ENCODE peak calls at places on chromosomes 12 and 14, in six cellular contexts. M is uterus; Y is activated naive CD4-positive, alpha-beta T cell; A is left ventricle myocardium inferior; B is CD4-positive, alpha-beta T cell; R is NCI-H1092. G is an unnamed sample.

GRCh38 chr14:29475641-29476040 is 452.0 kb downstream of the PRKD1 start:
- DNase-seq in Y (no peak), A (no peak), B (no peak), M (no peak), R (no peak), G (no peak)

GRCh38 chr14:71141701-71142374 is 234.6 kb downstream of the PCNX1 start:
- DNase-seq in R (no peak), A (no peak), B (no peak), M (no peak), Y (no peak), G (no peak)

GRCh38 chr14:105414456-105415371 is 4.9 kb upstream of the MTA1 start:
- DNase-seq in M (peak), Y (peak), R (peak), A (peak), B (peak), G (peak)

GRCh38 chr14:56339855-56340701 is 221.9 kb downstream of the PELI2 start:
- DNase-seq in M (peak), Y (no peak), R (peak), A (peak), B (peak), G (peak)

GRCh38 chr12:34287986-34288962 is 266.0 kb downstream of the ALG10 start:
- DNase-seq in A (peak), Y (no peak), R (no peak), M (no peak), B (peak), G (no peak)

GRCh38 chr12:74401966-74402365 is 135.7 kb upstream of the ATXN7L3B start:
- DNase-seq in M (no peak), Y (no peak), A (no peak), B (no peak), R (no peak), G (no peak)

GRCh38 chr14:85281921-85282320 is 248.0 kb upstream of the FLRT2 start:
- DNase-seq in M (no peak), Y (no peak), B (no peak), A (no peak), R (no peak), G (no peak)

GRCh38 chr14:24392327-24393098 is 6.3 kb upstream of the NYNRIN start:
- DNase-seq in R (no peak), Y (no peak), B (no peak), A (no peak), M (no peak), G (no peak)

GRCh38 chr12:112577473-112578334 is 159.0 kb downstream of the PTPN11 start:
- DNase-seq in M (no peak), Y (no peak), R (no peak), B (no peak), A (no peak), G (no peak)

GRCh38 chr12:131882804-131883520 is 11.5 kb upstream of the ULK1 start:
- DNase-seq in B (no peak), A (no peak), Y (no peak), R (no peak), M (no peak), G (no peak)

GRCh38 chr12:105931762-105932587 is 206.8 kb downstream of the NUAK1 start:
- DNase-seq in R (no peak), A (no peak), B (no peak), Y (no peak), M (no peak), G (no peak)

GRCh38 chr12:30438526-30439120 is 257.0 kb downstream of the IPO8 start:
- DNase-seq in R (no peak), M (no peak), A (no peak), Y (no peak), B (no peak), G (no peak)

GRCh38 chr12:58925111-58925732 is 4.9 kb upstream of the LRIG3 start:
- DNase-seq in B (no peak), R (no peak), A (no peak), M (no peak), Y (no peak), G (no peak)

GRCh38 chr14:32331227-32331597 is 2.1 kb downstream of the AKAP6 start:
- DNase-seq in B (no peak), A (no peak), M (no peak), R (no peak), Y (no peak), G (no peak)

GRCh38 chr14:75645051-75645450 is 15.6 kb downstream of the ERG28 start:
- DNase-seq in M (no peak), A (no peak), B (no peak), Y (no peak), R (no peak), G (no peak)

GRCh38 chr14:20998674-20999366 is at the start of gene SLC39A2:
- DNase-seq in R (no peak), Y (no peak), B (no peak), M (no peak), A (peak), G (peak)

GRCh38 chr12:114938487-114939210 is 254.7 kb upstream of the TBX3 start:
- DNase-seq in B (no peak), A (no peak), R (no peak), Y (no peak), M (no peak), G (no peak)

GRCh38 chr12:115109863-115110262 is 425.9 kb upstream of the TBX3 start:
- DNase-seq in R (no peak), M (no peak), A (no peak), Y (no peak), B (no peak), G (no peak)

GRCh38 chr14:69135133-69135532 is 17.8 kb downstream of the DCAF5 start:
- DNase-seq in M (no peak), A (no peak), R (no peak), Y (no peak), B (no peak), G (no peak)

GRCh38 chr14:31969371-31969770 is 107.7 kb upstream of the ARHGAP5 start:
- DNase-seq in Y (no peak), M (no peak), R (no peak), B (no peak), A (no peak), G (no peak)

GRCh38 chr12:123732251-123732650 is 20.1 kb downstream of the ATP6V0A2 start:
- DNase-seq in A (no peak), B (no peak), M (no peak), Y (no peak), R (no peak), G (no peak)

GRCh38 chr14:72776701-72777255 is 117.1 kb downstream of the DPF3 start:
- DNase-seq in M (no peak), R (no peak), A (no peak), B (no peak), Y (no peak), G (peak)

GRCh38 chr14:75650253-75651058 is 10.2 kb downstream of the ERG28 start:
- DNase-seq in B (no peak), A (no peak), R (no peak), Y (no peak), M (no peak), G (no peak)

GRCh38 chr12:124779161-124780141 is 84.2 kb downstream of the SCARB1 start:
- DNase-seq in B (no peak), M (no peak), R (no peak), Y (no peak), A (no peak), G (no peak)

GRCh38 chr14:68794856-68795601 is 2.2 kb upstream of the ZFP36L1 start:
- DNase-seq in A (no peak), R (no peak), Y (no peak), B (no peak), M (peak), G (peak)

GRCh38 chr14:24411468-24412454 is 13.0 kb downstream of the NYNRIN start:
- DNase-seq in R (peak), B (no peak), Y (no peak), M (no peak), A (no peak), G (peak)

GRCh38 chr12:91003737-91004136 is 1.0 kb downstream of the EPYC start:
- DNase-seq in Y (no peak), B (no peak), A (no peak), R (no peak), M (no peak), G (no peak)

GRCh38 chr14:68173227-68173972 is 353.8 kb downstream of the RAD51B start:
- DNase-seq in M (no peak), A (no peak), B (no peak), Y (no peak), R (no peak), G (no peak)

GRCh38 chr12:93080452-93080851 is 151.4 kb upstream of the EEA1 start:
- DNase-seq in A (no peak), M (no peak), Y (no peak), B (no peak), R (no peak), G (no peak)

G was measured in right atrium auricular region.